ENCODE peak calls at places on chromosomes 5 and 9, in nine cellular contexts. T, Z, B, N, G, J, X, H and W are unnamed samples. For H3K4me1, the result is how much of the 10 kb centered on the place peaks cover.

GRCh38 chr9:130298663-130299279 is 33.2 kb downstream of the HMCN2 start:
- DNase-seq in N (peak), Z (no peak), G (no peak), J (no peak), H (no peak), T (peak), B (peak), X (no peak), W (no peak)

GRCh38 chr5:80231243-80231642 is 24.6 kb downstream of the SERINC5 start:
- DNase-seq in H (no peak), G (peak), N (no peak), B (no peak), T (no peak), X (no peak), Z (no peak), J (no peak), W (no peak)

GRCh38 chr5:34691326-34691725 is 35.2 kb downstream of the RAI14 start:
- DNase-seq in Z (no peak), H (no peak), N (no peak), B (no peak), X (no peak), J (no peak), G (peak), T (no peak), W (no peak)

GRCh38 chr9:136089697-136090045 is 5.4 kb downstream of the NACC2 start:
- DNase-seq in B (no peak), G (no peak), H (no peak), Z (no peak), J (no peak), T (no peak), X (no peak), N (no peak), W (no peak)

GRCh38 chr5:170633235-170634041 is 129.6 kb downstream of the KCNIP1 start:
- DNase-seq in H (peak), J (peak), N (no peak), T (no peak), Z (peak), G (peak), X (peak), B (peak), W (peak)

GRCh38 chr9:124295097-124295794 is 37.5 kb downstream of the NEK6 start:
- DNase-seq in X (no peak), Z (no peak), G (peak), J (no peak), N (no peak), B (no peak), T (no peak), H (no peak), W (no peak)

GRCh38 chr5:169988947-169989346 is 8.7 kb upstream of the INSYN2B start:
- DNase-seq in N (no peak), B (no peak), T (no peak), G (no peak), X (no peak), J (peak), Z (no peak), H (no peak), W (no peak)

GRCh38 chr9:136544549-136545064 is 1.2 kb downstream of the NOTCH1 start:
- DNase-seq in T (no peak), Z (peak), N (peak), J (peak), B (no peak), H (peak), G (no peak), X (no peak), W (peak)

GRCh38 chr9:133003671-133004090 is 25.2 kb downstream of the GFI1B start:
- DNase-seq in H (no peak), Z (no peak), X (no peak), T (peak), J (no peak), G (no peak), N (peak), B (no peak), W (no peak)

GRCh38 chr9:121216406-121216805 is 14.7 kb upstream of the RAB14 start:
- DNase-seq in N (no peak), X (no peak), G (no peak), J (no peak), B (no peak), T (no peak), H (no peak), Z (no peak), W (no peak)

GRCh38 chr5:1851290-1851934 is 31.3 kb downstream of the IRX4 start:
- DNase-seq in Z (no peak), J (no peak), X (no peak), T (no peak), N (no peak), G (no peak), B (no peak), H (no peak), W (no peak)

GRCh38 chr9:91253488-91253887 is 108.2 kb downstream of the AUH start:
- DNase-seq in H (no peak), J (peak), X (no peak), Z (no peak), N (no peak), B (peak), G (no peak), T (no peak), W (no peak)

GRCh38 chr9:128250839-128251558 is 24.8 kb downstream of the GOLGA2 start:
- DNase-seq in B (no peak), Z (no peak), T (no peak), G (no peak), J (no peak), N (no peak), H (peak), X (no peak), W (no peak)

GRCh38 chr5:56737002-56737621 is 78.2 kb upstream of the MAP3K1 start:
- DNase-seq in N (no peak), X (no peak), Z (peak), J (no peak), T (no peak), G (peak), B (no peak), H (no peak), W (peak)

GRCh38 chr5:151072234-151073025 is 8.4 kb downstream of the TNIP1 start:
- DNase-seq in T (no peak), J (peak), X (no peak), G (peak), B (no peak), N (no peak), H (no peak), Z (no peak), W (no peak)

GRCh38 chr5:159058928-159059636 is 40.6 kb downstream of the EBF1 start:
- DNase-seq in T (no peak), J (no peak), N (no peak), G (no peak), Z (no peak), X (no peak), B (no peak), H (no peak), W (no peak)

GRCh38 chr5:176743136-176743827 is 67.1 kb upstream of the UNC5A start:
- DNase-seq in Z (no peak), H (no peak), T (no peak), N (no peak), G (no peak), B (no peak), J (no peak), X (no peak), W (no peak)

GRCh38 chr9:32968101-32969011 is 33.1 kb downstream of the APTX start:
- DNase-seq in G (no peak), J (peak), Z (no peak), H (no peak), X (peak), B (peak), T (peak), N (no peak), W (peak)

GRCh38 chr9:94084314-94084713 is at the start of gene PTPDC1:
- DNase-seq in B (peak), H (no peak), X (no peak), Z (no peak), N (no peak), G (peak), J (no peak), T (peak), W (peak)

GRCh38 chr5:58439094-58439644 is 20.7 kb downstream of the PLK2 start:
- DNase-seq in N (no peak), B (no peak), G (peak), X (no peak), T (no peak), Z (no peak), H (no peak), J (no peak), W (no peak)

GRCh38 chr5:180799902-180800801 is 2.5 kb downstream of the MGAT1 start:
- DNase-seq in B (no peak), T (no peak), H (peak), J (no peak), Z (no peak), G (peak), X (no peak), N (no peak), W (no peak)
- H3K4me1 ChIP-seq in B (half or more), T (under half), H (half or more), J (under half), Z (half or more), G (under half), X (under half), N (half or more), W (half or more)

GRCh38 chr5:113202904-113203716 is 226.5 kb downstream of the DCP2 start:
- DNase-seq in X (no peak), G (peak), H (no peak), T (no peak), N (no peak), J (no peak), Z (peak), B (peak), W (peak)

GRCh38 chr5:113199122-113199905 is 222.7 kb downstream of the DCP2 start:
- DNase-seq in T (no peak), N (no peak), G (peak), X (no peak), B (no peak), H (no peak), Z (no peak), J (no peak), W (no peak)

GRCh38 chr5:113204525-113205161 is 228.0 kb downstream of the DCP2 start:
- DNase-seq in H (peak), Z (peak), T (no peak), B (peak), G (peak), N (no peak), X (peak), J (no peak), W (peak)

GRCh38 chr5:113205323-113205722 is 228.7 kb downstream of the DCP2 start:
- DNase-seq in Z (no peak), B (peak), T (no peak), X (no peak), N (no peak), J (no peak), G (no peak), H (no peak), W (no peak)

GRCh38 chr5:113201715-113202114 is 225.1 kb downstream of the DCP2 start:
- DNase-seq in B (no peak), X (no peak), J (no peak), N (no peak), H (no peak), T (no peak), G (peak), Z (no peak), W (no peak)
- H3K4me3 ChIP-seq in B (no peak), X (no peak), J (no peak), N (no peak), H (no peak), T (no peak), G (no peak), Z (peak), W (peak)

GRCh38 chr5:172855597-172856292 is 21.7 kb downstream of the ERGIC1 start:
- DNase-seq in Z (peak), X (peak), H (peak), B (no peak), N (peak), J (no peak), G (no peak), T (no peak), W (peak)

GRCh38 chr5:172852490-172853354 is 18.7 kb downstream of the ERGIC1 start:
- DNase-seq in J (no peak), N (no peak), G (no peak), B (peak), Z (no peak), T (no peak), H (no peak), X (no peak), W (no peak)

GRCh38 chr5:172854958-172855357 is 20.9 kb downstream of the ERGIC1 start:
- DNase-seq in T (no peak), N (no peak), G (no peak), B (no peak), X (no peak), H (no peak), Z (no peak), J (no peak), W (no peak)

GRCh38 chr5:172853355-172853975 is 19.4 kb downstream of the ERGIC1 start:
- DNase-seq in N (no peak), Z (no peak), G (no peak), H (no peak), T (no peak), X (no peak), J (no peak), B (no peak), W (no peak)

GRCh38 chr5:172854451-172854871 is 20.4 kb downstream of the ERGIC1 start:
- DNase-seq in G (no peak), H (peak), B (no peak), T (no peak), N (peak), X (peak), J (no peak), Z (peak), W (no peak)
- H3K4me1 ChIP-seq in G (under half), H (half or more), B (half or more), T (under half), N (half or more), X (under half), J (half or more), Z (half or more), W (half or more)

GRCh38 chr9:21028476-21028875 is 3.0 kb downstream of the HACD4 start:
- DNase-seq in B (no peak), X (no peak), H (no peak), Z (no peak), N (no peak), J (no peak), G (no peak), T (no peak), W (no peak)
- H3K4me3 ChIP-seq in B (no peak), X (no peak), H (no peak), Z (no peak), N (no peak), J (no peak), G (no peak), T (no peak), W (no peak)